ENCODE peak calls at places on chromosomes 11 and 22, in five cellular contexts. One of them, this sample, is unnamed.

GRCh38 chr22:50027639-50028537 is 15.3 kb upstream of the IL17REL start:
- DNase-seq in astrocyte of the hippocampus: no peak
- DNase-seq in PC-3: peak
- DNase-seq in stimulated activated CD4-positive, alpha-beta T cell treated with anti-CD3 and anti-CD28 coated beads, Interleukin-4, amount 100 ng/mL, for 48 hours: no peak
- DNase-seq in amygdala: no peak
- DNase-seq in this sample: no peak

GRCh38 chr11:116600930-116601329 is 171.9 kb downstream of the BUD13 start:
- DNase-seq in astrocyte of the hippocampus: no peak
- DNase-seq in stimulated activated CD4-positive, alpha-beta T cell treated with anti-CD3 and anti-CD28 coated beads, Interleukin-4, amount 100 ng/mL, for 48 hours: no peak
- DNase-seq in PC-3: no peak
- DNase-seq in amygdala: no peak
- DNase-seq in this sample: no peak

GRCh38 chr11:84775503-84775902 is 851.6 kb downstream of the DLG2 start:
- DNase-seq in stimulated activated CD4-positive, alpha-beta T cell treated with anti-CD3 and anti-CD28 coated beads, Interleukin-4, amount 100 ng/mL, for 48 hours: no peak
- DNase-seq in astrocyte of the hippocampus: no peak
- DNase-seq in amygdala: no peak
- DNase-seq in PC-3: no peak
- DNase-seq in this sample: no peak

GRCh38 chr11:12724301-12725046 is 50.3 kb downstream of the TEAD1 start:
- DNase-seq in stimulated activated CD4-positive, alpha-beta T cell treated with anti-CD3 and anti-CD28 coated beads, Interleukin-4, amount 100 ng/mL, for 48 hours: no peak
- DNase-seq in amygdala: no peak
- DNase-seq in PC-3: peak
- DNase-seq in astrocyte of the hippocampus: peak
- DNase-seq in this sample: peak

GRCh38 chr22:50691521-50691920 is 18.9 kb downstream of the SHANK3 start:
- DNase-seq in astrocyte of the hippocampus: peak
- DNase-seq in amygdala: no peak
- DNase-seq in stimulated activated CD4-positive, alpha-beta T cell treated with anti-CD3 and anti-CD28 coated beads, Interleukin-4, amount 100 ng/mL, for 48 hours: no peak
- DNase-seq in PC-3: peak
- DNase-seq in this sample: no peak

GRCh38 chr11:17593466-17594245 is 46.6 kb downstream of the OTOG start:
- DNase-seq in PC-3: no peak
- DNase-seq in astrocyte of the hippocampus: no peak
- DNase-seq in amygdala: no peak
- DNase-seq in stimulated activated CD4-positive, alpha-beta T cell treated with anti-CD3 and anti-CD28 coated beads, Interleukin-4, amount 100 ng/mL, for 48 hours: no peak
- DNase-seq in this sample: no peak

GRCh38 chr11:35009191-35009940 is 92.9 kb downstream of the PDHX start:
- DNase-seq in PC-3: peak
- DNase-seq in astrocyte of the hippocampus: peak
- DNase-seq in amygdala: no peak
- DNase-seq in stimulated activated CD4-positive, alpha-beta T cell treated with anti-CD3 and anti-CD28 coated beads, Interleukin-4, amount 100 ng/mL, for 48 hours: no peak
- DNase-seq in this sample: peak

GRCh38 chr11:132471491-132471890 is 1060.8 kb downstream of the OPCML start:
- DNase-seq in amygdala: no peak
- DNase-seq in stimulated activated CD4-positive, alpha-beta T cell treated with anti-CD3 and anti-CD28 coated beads, Interleukin-4, amount 100 ng/mL, for 48 hours: no peak
- DNase-seq in PC-3: no peak
- DNase-seq in astrocyte of the hippocampus: no peak
- DNase-seq in this sample: no peak

GRCh38 chr11:20353829-20354434 is 9.6 kb upstream of the HTATIP2 start:
- DNase-seq in amygdala: no peak
- DNase-seq in astrocyte of the hippocampus: peak
- DNase-seq in PC-3: peak
- DNase-seq in stimulated activated CD4-positive, alpha-beta T cell treated with anti-CD3 and anti-CD28 coated beads, Interleukin-4, amount 100 ng/mL, for 48 hours: no peak
- DNase-seq in this sample: no peak

GRCh38 chr11:223026-223789 is 12.9 kb downstream of the SIRT3 start:
- DNase-seq in PC-3: no peak
- DNase-seq in astrocyte of the hippocampus: no peak
- DNase-seq in amygdala: no peak
- DNase-seq in stimulated activated CD4-positive, alpha-beta T cell treated with anti-CD3 and anti-CD28 coated beads, Interleukin-4, amount 100 ng/mL, for 48 hours: no peak
- DNase-seq in this sample: no peak

GRCh38 chr11:133964946-133965632 is 8.3 kb upstream of the IGSF9B start:
- DNase-seq in stimulated activated CD4-positive, alpha-beta T cell treated with anti-CD3 and anti-CD28 coated beads, Interleukin-4, amount 100 ng/mL, for 48 hours: no peak
- DNase-seq in amygdala: no peak
- DNase-seq in astrocyte of the hippocampus: peak
- DNase-seq in PC-3: peak
- DNase-seq in this sample: peak

GRCh38 chr11:47980907-47981621 is 705 bp downstream of the PTPRJ start:
- DNase-seq in astrocyte of the hippocampus: peak
- DNase-seq in stimulated activated CD4-positive, alpha-beta T cell treated with anti-CD3 and anti-CD28 coated beads, Interleukin-4, amount 100 ng/mL, for 48 hours: no peak
- DNase-seq in PC-3: peak
- DNase-seq in amygdala: peak
- DNase-seq in this sample: peak

GRCh38 chr11:12318791-12319733 is 58.3 kb upstream of the PARVA start:
- DNase-seq in amygdala: no peak
- DNase-seq in astrocyte of the hippocampus: peak
- DNase-seq in stimulated activated CD4-positive, alpha-beta T cell treated with anti-CD3 and anti-CD28 coated beads, Interleukin-4, amount 100 ng/mL, for 48 hours: no peak
- DNase-seq in PC-3: no peak
- DNase-seq in this sample: no peak

GRCh38 chr11:4459470-4459869 is 10.4 kb downstream of the OR52K2 start:
- DNase-seq in astrocyte of the hippocampus: no peak
- DNase-seq in amygdala: no peak
- DNase-seq in PC-3: no peak
- DNase-seq in stimulated activated CD4-positive, alpha-beta T cell treated with anti-CD3 and anti-CD28 coated beads, Interleukin-4, amount 100 ng/mL, for 48 hours: no peak
- DNase-seq in this sample: peak

GRCh38 chr11:60498399-60498798 is 5.8 kb downstream of the MS4A12 start:
- DNase-seq in stimulated activated CD4-positive, alpha-beta T cell treated with anti-CD3 and anti-CD28 coated beads, Interleukin-4, amount 100 ng/mL, for 48 hours: no peak
- DNase-seq in PC-3: no peak
- DNase-seq in amygdala: no peak
- DNase-seq in astrocyte of the hippocampus: no peak
- DNase-seq in this sample: no peak

GRCh38 chr11:71272161-71272560 is 19.8 kb upstream of the SHANK2 start:
- DNase-seq in PC-3: no peak
- DNase-seq in stimulated activated CD4-positive, alpha-beta T cell treated with anti-CD3 and anti-CD28 coated beads, Interleukin-4, amount 100 ng/mL, for 48 hours: no peak
- DNase-seq in amygdala: no peak
- DNase-seq in astrocyte of the hippocampus: no peak
- DNase-seq in this sample: no peak

GRCh38 chr11:62542111-62542745 is 4.4 kb downstream of the AHNAK start:
- DNase-seq in amygdala: no peak
- DNase-seq in PC-3: no peak
- DNase-seq in stimulated activated CD4-positive, alpha-beta T cell treated with anti-CD3 and anti-CD28 coated beads, Interleukin-4, amount 100 ng/mL, for 48 hours: no peak
- DNase-seq in astrocyte of the hippocampus: no peak
- DNase-seq in this sample: no peak

GRCh38 chr22:48538291-48538820 is 1289.3 kb downstream of the BRD1 start:
- DNase-seq in astrocyte of the hippocampus: no peak
- DNase-seq in amygdala: no peak
- DNase-seq in stimulated activated CD4-positive, alpha-beta T cell treated with anti-CD3 and anti-CD28 coated beads, Interleukin-4, amount 100 ng/mL, for 48 hours: no peak
- DNase-seq in PC-3: no peak
- DNase-seq in this sample: no peak

GRCh38 chr11:12692238-12693074 is 18.2 kb downstream of the TEAD1 start:
- DNase-seq in amygdala: peak
- DNase-seq in PC-3: peak
- DNase-seq in astrocyte of the hippocampus: peak
- DNase-seq in stimulated activated CD4-positive, alpha-beta T cell treated with anti-CD3 and anti-CD28 coated beads, Interleukin-4, amount 100 ng/mL, for 48 hours: no peak
- DNase-seq in this sample: peak

GRCh38 chr11:128837627-128838026 is 29.5 kb downstream of the KCNJ1 start:
- DNase-seq in PC-3: no peak
- DNase-seq in astrocyte of the hippocampus: no peak
- DNase-seq in amygdala: no peak
- DNase-seq in stimulated activated CD4-positive, alpha-beta T cell treated with anti-CD3 and anti-CD28 coated beads, Interleukin-4, amount 100 ng/mL, for 48 hours: no peak
- DNase-seq in this sample: no peak

GRCh38 chr11:126134461-126135155 is 71.9 kb upstream of the CDON start:
- DNase-seq in stimulated activated CD4-positive, alpha-beta T cell treated with anti-CD3 and anti-CD28 coated beads, Interleukin-4, amount 100 ng/mL, for 48 hours: no peak
- DNase-seq in astrocyte of the hippocampus: no peak
- DNase-seq in PC-3: no peak
- DNase-seq in amygdala: no peak
- DNase-seq in this sample: no peak

GRCh38 chr22:32932176-32932575 is 126.0 kb downstream of the SYN3 start:
- DNase-seq in astrocyte of the hippocampus: no peak
- DNase-seq in stimulated activated CD4-positive, alpha-beta T cell treated with anti-CD3 and anti-CD28 coated beads, Interleukin-4, amount 100 ng/mL, for 48 hours: no peak
- DNase-seq in PC-3: no peak
- DNase-seq in amygdala: no peak
- DNase-seq in this sample: no peak

GRCh38 chr11:126212089-126212660 is 593 bp downstream of the FAM118B start:
- DNase-seq in astrocyte of the hippocampus: peak
- DNase-seq in amygdala: no peak
- DNase-seq in PC-3: peak
- DNase-seq in stimulated activated CD4-positive, alpha-beta T cell treated with anti-CD3 and anti-CD28 coated beads, Interleukin-4, amount 100 ng/mL, for 48 hours: no peak
- DNase-seq in this sample: no peak

GRCh38 chr11:35491231-35491871 is 34.1 kb downstream of the PAMR1 start:
- DNase-seq in stimulated activated CD4-positive, alpha-beta T cell treated with anti-CD3 and anti-CD28 coated beads, Interleukin-4, amount 100 ng/mL, for 48 hours: no peak
- DNase-seq in amygdala: no peak
- DNase-seq in astrocyte of the hippocampus: peak
- DNase-seq in PC-3: peak
- DNase-seq in this sample: no peak

GRCh38 chr22:30435674-30436126 is 10.1 kb downstream of the MTFP1 start:
- DNase-seq in stimulated activated CD4-positive, alpha-beta T cell treated with anti-CD3 and anti-CD28 coated beads, Interleukin-4, amount 100 ng/mL, for 48 hours: peak
- DNase-seq in amygdala: no peak
- DNase-seq in PC-3: no peak
- DNase-seq in astrocyte of the hippocampus: no peak
- DNase-seq in this sample: peak

GRCh38 chr11:64186205-64187165 is 514 bp downstream of the STIP1 start:
- DNase-seq in stimulated activated CD4-positive, alpha-beta T cell treated with anti-CD3 and anti-CD28 coated beads, Interleukin-4, amount 100 ng/mL, for 48 hours: no peak
- DNase-seq in astrocyte of the hippocampus: peak
- DNase-seq in PC-3: no peak
- DNase-seq in amygdala: no peak
- DNase-seq in this sample: no peak

GRCh38 chr11:30110691-30111090 is 93.9 kb upstream of the KCNA4 start:
- DNase-seq in stimulated activated CD4-positive, alpha-beta T cell treated with anti-CD3 and anti-CD28 coated beads, Interleukin-4, amount 100 ng/mL, for 48 hours: no peak
- DNase-seq in astrocyte of the hippocampus: no peak
- DNase-seq in PC-3: no peak
- DNase-seq in amygdala: no peak
- DNase-seq in this sample: no peak